ENCODE peak calls at places on chromosomes 4 and X, in ten cellular contexts. Q, C, O, M, H, U, K, A, W and J are unnamed samples.

GRCh38 chr4:13054410-13054970 is 429.6 kb downstream of the RAB28 start:
- DNase-seq in Q (no peak), C (no peak), O (peak), M (no peak), H (no peak), U (no peak), K (no peak), A (no peak), W (no peak), J (no peak)

GRCh38 chrX:83160096-83160495 is 348.0 kb upstream of the POU3F4 start:
- DNase-seq in Q (no peak), C (no peak), O (no peak), M (no peak), H (no peak), U (no peak), K (no peak), A (no peak), W (no peak), J (no peak)

GRCh38 chr4:25451676-25452075 is 74.6 kb downstream of the ANAPC4 start:
- DNase-seq in Q (no peak), C (no peak), O (no peak), M (no peak), H (no peak), U (no peak), K (no peak), A (no peak), W (no peak), J (no peak)

GRCh38 chr4:82905205-82905604 is 4.7 kb downstream of the THAP9 start:
- DNase-seq in Q (no peak), C (no peak), O (no peak), M (no peak), H (peak), U (no peak), K (peak), A (peak), W (no peak), J (no peak)

GRCh38 chr4:6582889-6583504 is 8.0 kb downstream of the MAN2B2 start:
- DNase-seq in Q (no peak), C (no peak), O (no peak), M (no peak), H (peak), U (no peak), K (peak), A (peak), W (no peak), J (no peak)

GRCh38 chr4:60042231-60042652 is 1157.9 kb upstream of the ADGRL3 start:
- DNase-seq in Q (no peak), C (no peak), O (no peak), M (no peak), H (no peak), U (no peak), K (no peak), A (no peak), W (no peak), J (no peak)

GRCh38 chrX:119753639-119754257 is 4.6 kb upstream of the SOWAHD start:
- DNase-seq in Q (no peak), C (no peak), O (no peak), M (peak), H (peak), U (peak), K (peak), A (peak), W (no peak), J (no peak)

GRCh38 chrX:12791253-12792228 is at the start of gene PRPS2:
- DNase-seq in Q (no peak), C (no peak), O (peak), M (peak), H (peak), U (peak), K (peak), A (peak), W (peak), J (no peak)

GRCh38 chrX:952816-953215 is 259.6 kb downstream of the CRLF2 start:
- DNase-seq in Q (no peak), C (no peak), O (no peak), M (no peak), H (no peak), U (no peak), K (no peak), A (no peak), W (no peak), J (no peak)

GRCh38 chr4:36255575-36255974 is 11.3 kb upstream of the ARAP2 start:
- DNase-seq in Q (no peak), C (no peak), O (no peak), M (peak), H (no peak), U (no peak), K (no peak), A (no peak), W (peak), J (no peak)

GRCh38 chr4:88697113-88697512 is 516 bp downstream of the NAP1L5 start:
- DNase-seq in Q (no peak), C (no peak), O (peak), M (no peak), H (peak), U (no peak), K (peak), A (no peak), W (no peak), J (no peak)

GRCh38 chr4:96652158-96652557 is 812.3 kb downstream of the PDHA2 start:
- DNase-seq in Q (no peak), C (no peak), O (no peak), M (no peak), H (no peak), U (no peak), K (peak), A (peak), W (no peak), J (no peak)

GRCh38 chr4:71231073-71231752 is 107.6 kb upstream of the SLC4A4 start:
- DNase-seq in Q (no peak), C (no peak), O (peak), M (peak), H (peak), U (no peak), K (peak), A (no peak), W (no peak), J (no peak)

GRCh38 chrX:15866141-15866540 is 11.5 kb upstream of the AP1S2 start:
- DNase-seq in Q (no peak), C (no peak), O (no peak), M (no peak), H (no peak), U (no peak), K (no peak), A (no peak), W (no peak), J (no peak)

GRCh38 chrX:47523713-47524166 is 37.3 kb upstream of the ARAF start:
- DNase-seq in Q (no peak), C (no peak), O (no peak), M (no peak), H (no peak), U (peak), K (no peak), A (no peak), W (no peak), J (no peak)

GRCh38 chr4:11675051-11675800 is 246.5 kb upstream of the HS3ST1 start:
- DNase-seq in Q (no peak), C (no peak), O (no peak), M (no peak), H (no peak), U (no peak), K (no peak), A (no peak), W (no peak), J (no peak)

GRCh38 chr4:152668338-152668964 is 11.3 kb downstream of the TMEM154 start:
- DNase-seq in Q (no peak), C (no peak), O (no peak), M (no peak), H (no peak), U (no peak), K (no peak), A (no peak), W (no peak), J (no peak)

GRCh38 chr4:122689972-122690371 is 42.5 kb upstream of the BBS12 start:
- DNase-seq in Q (no peak), C (no peak), O (no peak), M (no peak), H (no peak), U (no peak), K (no peak), A (no peak), W (no peak), J (no peak)

GRCh38 chr4:140346136-140346535 is 27.3 kb upstream of the SCOC start:
- DNase-seq in Q (no peak), C (no peak), O (no peak), M (no peak), H (no peak), U (no peak), K (no peak), A (no peak), W (no peak), J (no peak)

GRCh38 chrX:497201-497710 is 110.5 kb upstream of the PPP2R3B start:
- DNase-seq in Q (no peak), C (no peak), O (no peak), M (no peak), H (no peak), U (no peak), K (no peak), A (no peak), W (no peak), J (no peak)

GRCh38 chrX:113059714-113060113 is 219.1 kb upstream of the AMOT start:
- DNase-seq in Q (no peak), C (no peak), O (no peak), M (no peak), H (no peak), U (no peak), K (peak), A (peak), W (no peak), J (no peak)

GRCh38 chrX:104668550-104668949 is 102.6 kb downstream of the IL1RAPL2 start:
- DNase-seq in Q (no peak), C (no peak), O (no peak), M (peak), H (no peak), U (no peak), K (peak), A (peak), W (no peak), J (no peak)

GRCh38 chr4:126071346-126072333 is 756.9 kb downstream of the FAT4 start:
- DNase-seq in Q (no peak), C (peak), O (no peak), M (peak), H (peak), U (no peak), K (peak), A (peak), W (no peak), J (peak)

GRCh38 chrX:53223068-53223693 is 1.8 kb downstream of the KDM5C start:
- DNase-seq in Q (no peak), C (no peak), O (no peak), M (no peak), H (peak), U (no peak), K (peak), A (no peak), W (no peak), J (no peak)

GRCh38 chr4:48947731-48948130 is 38.3 kb upstream of the CWH43 start:
- DNase-seq in Q (no peak), C (no peak), O (no peak), M (no peak), H (no peak), U (no peak), K (no peak), A (no peak), W (no peak), J (no peak)
- TF ChIP-seq CTCF in Q (no peak), C (no peak), O (no peak), M (no peak), H (no peak), U (no peak), K (peak), A (peak), W (no peak), J (no peak)

GRCh38 chr4:740656-741282 is 35.1 kb downstream of the PCGF3 start:
- DNase-seq in Q (no peak), C (no peak), O (no peak), M (no peak), H (no peak), U (no peak), K (peak), A (no peak), W (no peak), J (peak)
- TF ChIP-seq CTCF in Q (no peak), C (no peak), O (no peak), M (no peak), H (no peak), U (no peak), K (no peak), A (no peak), W (no peak), J (no peak)

GRCh38 chrX:107450823-107451509 is 1.5 kb downstream of the FRMPD3 start:
- DNase-seq in Q (no peak), C (no peak), O (no peak), M (no peak), H (no peak), U (peak), K (no peak), A (no peak), W (peak), J (no peak)
- TF ChIP-seq CTCF in Q (no peak), C (peak), O (no peak), M (no peak), H (no peak), U (peak), K (no peak), A (peak), W (no peak), J (no peak)

GRCh38 chr4:47120783-47121182 is 89.4 kb downstream of the GABRB1 start:
- DNase-seq in Q (no peak), C (no peak), O (no peak), M (no peak), H (no peak), U (no peak), K (no peak), A (no peak), W (no peak), J (no peak)

GRCh38 chr4:47118192-47118879 is 87.0 kb downstream of the GABRB1 start:
- DNase-seq in Q (no peak), C (no peak), O (no peak), M (no peak), H (no peak), U (no peak), K (peak), A (no peak), W (no peak), J (peak)

GRCh38 chr4:47122592-47123291 is 91.4 kb downstream of the GABRB1 start:
- DNase-seq in Q (peak), C (peak), O (peak), M (peak), H (peak), U (peak), K (peak), A (peak), W (peak), J (no peak)
- TF ChIP-seq CTCF in Q (peak), C (peak), O (peak), M (peak), H (peak), U (peak), K (peak), A (peak), W (peak), J (peak)

DNA sequence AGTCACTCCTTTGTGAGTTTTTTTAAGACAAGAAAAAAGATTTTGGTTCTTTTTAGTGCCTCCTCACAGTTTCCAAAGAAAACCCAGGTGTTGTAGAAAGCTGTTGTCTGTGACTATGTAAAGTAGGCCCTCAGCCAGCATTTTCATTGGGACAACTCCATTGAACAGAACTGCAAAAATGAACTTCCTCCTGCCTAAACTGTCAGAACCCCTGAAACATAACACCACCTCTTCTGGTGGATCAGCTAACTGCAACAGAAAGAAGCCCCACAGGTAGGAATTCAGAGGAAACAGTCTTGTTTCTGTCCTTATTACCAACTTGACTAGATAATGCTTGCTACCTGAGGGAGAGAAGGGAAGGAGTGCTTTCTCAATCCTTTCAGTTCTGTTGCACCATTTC is 3.4 kb upstream of the ATP11C start:
- DNase-seq in Q (no peak), C (no peak), O (no peak), M (no peak), H (no peak), U (no peak), K (no peak), A (no peak), W (no peak), J (no peak)
- TF ChIP-seq CTCF in Q (no peak), C (no peak), O (no peak), M (no peak), H (no peak), U (no peak), K (no peak), A (peak), W (no peak), J (no peak)

GRCh38 chrX:102085706-102086105 is 39.8 kb upstream of the TCEAL2 start:
- DNase-seq in Q (no peak), C (no peak), O (no peak), M (no peak), H (peak), U (no peak), K (peak), A (peak), W (no peak), J (no peak)
- TF ChIP-seq CTCF in Q (no peak), C (no peak), O (no peak), M (no peak), H (peak), U (no peak), K (no peak), A (no peak), W (no peak), J (no peak)

DNA sequence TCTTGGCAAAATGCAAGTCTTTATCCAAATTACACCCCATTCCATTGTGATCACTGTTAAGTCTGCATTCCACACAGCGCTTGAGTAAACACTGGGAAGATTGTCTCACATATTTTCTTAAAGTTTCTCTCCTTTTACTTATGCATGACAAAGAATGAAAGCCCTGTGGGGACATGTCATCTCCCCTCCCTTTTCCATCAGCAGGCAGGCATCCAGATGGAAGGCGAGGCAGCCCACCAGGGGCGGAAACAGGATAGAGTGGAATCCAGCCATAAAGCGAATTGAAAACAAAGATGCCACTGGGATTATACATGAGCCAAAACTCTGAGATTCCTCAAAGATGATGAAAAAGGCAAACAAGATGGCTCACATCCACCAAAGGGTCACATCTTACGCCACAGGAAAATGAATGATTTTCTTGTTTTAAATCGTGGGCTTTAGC is 78.2 kb downstream of the AFAP1 start:
- DNase-seq in Q (peak), C (no peak), O (no peak), M (no peak), H (peak), U (no peak), K (peak), A (peak), W (no peak), J (peak)
- TF ChIP-seq CTCF in Q (peak), C (no peak), O (no peak), M (no peak), H (peak), U (no peak), K (no peak), A (no peak), W (no peak), J (no peak)

GRCh38 chr4:3444351-3445110 is 2.8 kb downstream of the HGFAC start:
- DNase-seq in Q (no peak), C (no peak), O (no peak), M (no peak), H (no peak), U (no peak), K (no peak), A (no peak), W (no peak), J (no peak)

GRCh38 chr4:3445829-3446545 is 4.2 kb downstream of the HGFAC start:
- DNase-seq in Q (no peak), C (no peak), O (no peak), M (no peak), H (no peak), U (no peak), K (no peak), A (no peak), W (no peak), J (no peak)

GRCh38 chr4:3445111-3445820 is 3.5 kb downstream of the HGFAC start:
- DNase-seq in Q (no peak), C (no peak), O (no peak), M (no peak), H (no peak), U (no peak), K (no peak), A (no peak), W (no peak), J (no peak)

GRCh38 chr4:3447431-3448395 is 5.9 kb downstream of the HGFAC start:
- DNase-seq in Q (no peak), C (no peak), O (no peak), M (no peak), H (no peak), U (no peak), K (no peak), A (no peak), W (no peak), J (no peak)

GRCh38 chr4:3446631-3447320 is 5.0 kb downstream of the HGFAC start:
- DNase-seq in Q (no peak), C (no peak), O (no peak), M (no peak), H (no peak), U (no peak), K (no peak), A (no peak), W (no peak), J (no peak)
- TF ChIP-seq CTCF in Q (no peak), C (no peak), O (no peak), M (no peak), H (no peak), U (no peak), K (no peak), A (no peak), W (no peak), J (no peak)